ENCODE peak calls at places on chromosomes 3 and 15, in four cellular contexts. One of them, this sample, is unnamed.

GRCh38 chr15:92576597-92577200 is 78.9 kb downstream of the FAM174B start:
- DNase-seq in mesendoderm: no peak
- DNase-seq in H9: no peak
- DNase-seq in IMR-90: no peak
- DNase-seq in this sample: no peak

GRCh38 chr3:160259589-160259988 is 34.4 kb downstream of the C3orf80 start:
- DNase-seq in H9: no peak
- DNase-seq in mesendoderm: no peak
- DNase-seq in IMR-90: peak
- DNase-seq in this sample: no peak

GRCh38 chr3:96331341-96331740 is 483.1 kb upstream of the EPHA6 start:
- DNase-seq in mesendoderm: peak
- DNase-seq in H9: no peak
- DNase-seq in IMR-90: no peak
- DNase-seq in this sample: no peak

GRCh38 chr3:117409701-117410459 is 700.3 kb downstream of the TUSC7 start:
- DNase-seq in H9: no peak
- DNase-seq in IMR-90: peak
- DNase-seq in mesendoderm: no peak
- DNase-seq in this sample: no peak

GRCh38 chr3:187935623-187936156 is 190.4 kb upstream of the BCL6 start:
- DNase-seq in H9: no peak
- DNase-seq in mesendoderm: no peak
- DNase-seq in IMR-90: peak
- DNase-seq in this sample: no peak

GRCh38 chr3:21447471-21448205 is 303.4 kb downstream of the ZNF385D start:
- DNase-seq in mesendoderm: no peak
- DNase-seq in H9: no peak
- DNase-seq in IMR-90: peak
- DNase-seq in this sample: no peak

GRCh38 chr3:47781326-47781684 is 388 bp downstream of the SMARCC1 start:
- DNase-seq in IMR-90: no peak
- DNase-seq in H9: peak
- DNase-seq in mesendoderm: peak
- DNase-seq in this sample: no peak

GRCh38 chr3:183930069-183930468 is 45.4 kb upstream of the PARL start:
- DNase-seq in IMR-90: no peak
- DNase-seq in mesendoderm: no peak
- DNase-seq in H9: no peak
- DNase-seq in this sample: no peak

GRCh38 chr3:81886081-81886480 is 124.6 kb upstream of the GBE1 start:
- DNase-seq in mesendoderm: no peak
- DNase-seq in H9: no peak
- DNase-seq in IMR-90: no peak
- DNase-seq in this sample: no peak

GRCh38 chr3:73314182-73314951 is 252.9 kb downstream of the EBLN2 start:
- DNase-seq in mesendoderm: no peak
- DNase-seq in IMR-90: no peak
- DNase-seq in H9: no peak
- DNase-seq in this sample: no peak

GRCh38 chr3:53045784-53046170 is at the start of gene SFMBT1:
- DNase-seq in mesendoderm: peak
- DNase-seq in IMR-90: peak
- DNase-seq in H9: peak
- DNase-seq in this sample: no peak

DNA sequence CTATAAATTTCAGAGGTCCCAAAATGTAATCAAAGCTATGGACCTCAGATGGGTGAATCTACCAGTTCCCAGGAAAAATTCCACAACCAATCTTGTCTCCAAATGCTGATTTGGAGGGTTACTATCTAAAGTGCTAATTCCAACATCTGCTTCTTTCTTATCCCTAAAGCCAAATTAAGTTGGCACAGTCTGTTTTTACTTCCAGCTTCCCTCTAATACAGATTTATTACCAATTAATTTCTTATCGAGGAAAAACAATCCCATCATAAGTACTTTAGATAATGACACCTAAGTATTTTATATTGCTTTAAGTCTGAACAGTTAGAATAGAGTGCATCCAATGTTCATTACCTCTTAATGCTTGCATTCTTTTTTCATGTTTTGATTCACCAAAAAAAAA is 12.9 kb upstream of the TAFA4 start:
- DNase-seq in IMR-90: no peak
- DNase-seq in mesendoderm: no peak
- DNase-seq in H9: no peak
- DNase-seq in this sample: no peak
- H4K5ac ChIP-seq in IMR-90: no peak
- H4K5ac ChIP-seq in mesendoderm: no peak
- H4K5ac ChIP-seq in H9: no peak
- H4K5ac ChIP-seq in this sample: no peak

DNA sequence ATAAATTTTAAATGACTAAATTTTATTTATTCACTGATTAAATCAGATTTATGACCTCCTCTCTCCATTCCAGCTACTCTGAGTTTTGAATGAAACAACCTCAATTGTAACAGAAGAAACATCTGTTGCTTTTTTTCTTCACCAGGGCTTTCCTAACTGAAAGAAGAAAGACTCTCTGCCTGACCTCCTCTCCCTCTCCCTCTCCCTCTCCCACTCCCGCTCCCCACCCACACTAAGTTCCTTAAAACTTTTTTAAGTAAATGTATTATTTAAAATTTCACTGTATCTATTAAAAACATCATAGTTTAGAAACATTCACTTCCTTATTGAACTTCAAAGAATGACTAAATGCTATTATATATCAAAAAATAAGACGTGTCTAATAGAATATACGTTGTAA is 122.0 kb downstream of the TFDP2 start:
- DNase-seq in H9: no peak
- DNase-seq in mesendoderm: peak
- DNase-seq in IMR-90: no peak
- DNase-seq in this sample: no peak
- H4K5ac ChIP-seq in H9: no peak
- H4K5ac ChIP-seq in mesendoderm: no peak
- H4K5ac ChIP-seq in IMR-90: no peak
- H4K5ac ChIP-seq in this sample: peak

DNA sequence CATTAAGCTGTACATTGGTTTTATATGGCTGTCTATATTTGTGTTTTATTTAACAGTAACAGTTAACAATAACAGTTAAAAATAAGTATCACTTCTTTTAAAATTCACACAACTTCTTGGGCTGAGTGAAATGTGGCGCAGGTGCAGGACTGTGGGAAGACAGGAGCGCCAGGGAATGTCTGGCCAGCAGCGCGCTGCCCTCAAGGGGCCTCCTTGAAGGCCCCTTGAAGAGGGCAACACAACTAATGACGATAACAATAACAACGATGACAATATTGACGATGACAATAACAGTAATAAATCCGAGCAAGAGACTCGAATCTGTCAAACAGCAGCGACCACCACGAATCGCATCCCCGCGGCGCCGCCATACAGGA is 411 bp upstream of the PPP2R3A start:
- DNase-seq in mesendoderm: no peak
- DNase-seq in IMR-90: peak
- DNase-seq in H9: no peak
- DNase-seq in this sample: no peak
- H4K5ac ChIP-seq in mesendoderm: no peak
- H4K5ac ChIP-seq in IMR-90: no peak
- H4K5ac ChIP-seq in H9: no peak
- H4K5ac ChIP-seq in this sample: no peak

GRCh38 chr3:158749977-158750376 is 17.7 kb upstream of the RARRES1 start:
- DNase-seq in mesendoderm: no peak
- DNase-seq in IMR-90: no peak
- DNase-seq in H9: no peak
- DNase-seq in this sample: no peak

GRCh38 chr3:158751316-158751715 is 19.1 kb upstream of the RARRES1 start:
- DNase-seq in mesendoderm: no peak
- DNase-seq in H9: no peak
- DNase-seq in IMR-90: no peak
- DNase-seq in this sample: no peak

GRCh38 chr3:158749526-158749925 is 17.3 kb upstream of the RARRES1 start:
- DNase-seq in IMR-90: no peak
- DNase-seq in mesendoderm: no peak
- DNase-seq in H9: no peak
- DNase-seq in this sample: no peak

GRCh38 chr3:158748237-158748828 is 16.1 kb upstream of the RARRES1 start:
- DNase-seq in H9: no peak
- DNase-seq in mesendoderm: no peak
- DNase-seq in IMR-90: peak
- DNase-seq in this sample: no peak

GRCh38 chr3:158753814-158754213 is 21.6 kb upstream of the RARRES1 start:
- DNase-seq in mesendoderm: no peak
- DNase-seq in H9: no peak
- DNase-seq in IMR-90: no peak
- DNase-seq in this sample: no peak
- H4K5ac ChIP-seq in mesendoderm: no peak
- H4K5ac ChIP-seq in H9: no peak
- H4K5ac ChIP-seq in IMR-90: no peak
- H4K5ac ChIP-seq in this sample: no peak

This sample was measured in H1.